ENCODE peak calls at places on chromosome 18, in five cellular contexts. One of them, this sample, is unnamed.

GRCh38 chr18:3703732-3704176 is 253.8 kb downstream of the TGIF1 start:
- DNase-seq in endothelial cell: peak; percentile 62
- DNase-seq in CD4-positive, CD25-positive, alpha-beta regulatory T cell: peak; percentile 13
- DNase-seq in pulmonary artery endothelial cell: peak; percentile 13
- DNase-seq in GM18507: peak; percentile 8
- DNase-seq in this sample: no peak

GRCh38 chr18:6629635-6630140 is 99.8 kb upstream of the ARHGAP28 start:
- DNase-seq in endothelial cell: no peak
- DNase-seq in CD4-positive, CD25-positive, alpha-beta regulatory T cell: no peak
- DNase-seq in pulmonary artery endothelial cell: no peak
- DNase-seq in GM18507: no peak
- DNase-seq in this sample: no peak

GRCh38 chr18:48727685-48728084 is 188.9 kb downstream of the CTIF start:
- DNase-seq in endothelial cell: no peak
- DNase-seq in CD4-positive, CD25-positive, alpha-beta regulatory T cell: no peak
- DNase-seq in pulmonary artery endothelial cell: no peak
- DNase-seq in GM18507: no peak
- DNase-seq in this sample: no peak

GRCh38 chr18:62033756-62034155 is 140.9 kb upstream of the RNF152 start:
- DNase-seq in endothelial cell: no peak
- DNase-seq in CD4-positive, CD25-positive, alpha-beta regulatory T cell: no peak
- DNase-seq in pulmonary artery endothelial cell: no peak
- DNase-seq in GM18507: no peak
- DNase-seq in this sample: no peak

GRCh38 chr18:3044931-3045698 is 32.2 kb upstream of the LPIN2 start:
- DNase-seq in endothelial cell: no peak
- DNase-seq in CD4-positive, CD25-positive, alpha-beta regulatory T cell: no peak
- DNase-seq in pulmonary artery endothelial cell: no peak
- DNase-seq in GM18507: no peak
- DNase-seq in this sample: peak; percentile 76

GRCh38 chr18:8754995-8755955 is 49.9 kb downstream of the MTCL1 start:
- DNase-seq in endothelial cell: no peak
- DNase-seq in CD4-positive, CD25-positive, alpha-beta regulatory T cell: peak; percentile 85
- DNase-seq in pulmonary artery endothelial cell: no peak
- DNase-seq in GM18507: peak; percentile 17
- DNase-seq in this sample: peak; percentile 36

GRCh38 chr18:4119813-4120212 is 335.3 kb downstream of the DLGAP1 start:
- DNase-seq in endothelial cell: no peak
- DNase-seq in CD4-positive, CD25-positive, alpha-beta regulatory T cell: no peak
- DNase-seq in pulmonary artery endothelial cell: no peak
- DNase-seq in GM18507: no peak
- DNase-seq in this sample: no peak

GRCh38 chr18:50928551-50928950 is 39.3 kb upstream of the ELAC1 start:
- DNase-seq in endothelial cell: no peak
- DNase-seq in CD4-positive, CD25-positive, alpha-beta regulatory T cell: no peak
- DNase-seq in pulmonary artery endothelial cell: no peak
- DNase-seq in GM18507: no peak
- DNase-seq in this sample: no peak

GRCh38 chr18:45290364-45290763 is 324.9 kb upstream of the SLC14A2 start:
- DNase-seq in endothelial cell: no peak
- DNase-seq in CD4-positive, CD25-positive, alpha-beta regulatory T cell: no peak
- DNase-seq in pulmonary artery endothelial cell: no peak
- DNase-seq in GM18507: no peak
- DNase-seq in this sample: no peak

GRCh38 chr18:75678662-75679061 is 251.2 kb upstream of the SMIM21 start:
- DNase-seq in endothelial cell: no peak
- DNase-seq in CD4-positive, CD25-positive, alpha-beta regulatory T cell: no peak
- DNase-seq in pulmonary artery endothelial cell: no peak
- DNase-seq in GM18507: no peak
- DNase-seq in this sample: no peak

GRCh38 chr18:2002178-2002577 is 569.1 kb downstream of the METTL4 start:
- DNase-seq in endothelial cell: peak; percentile 9
- DNase-seq in CD4-positive, CD25-positive, alpha-beta regulatory T cell: no peak
- DNase-seq in pulmonary artery endothelial cell: no peak
- DNase-seq in GM18507: no peak
- DNase-seq in this sample: no peak

GRCh38 chr18:52160652-52161051 is 179.3 kb upstream of the DCC start:
- DNase-seq in endothelial cell: no peak
- DNase-seq in CD4-positive, CD25-positive, alpha-beta regulatory T cell: no peak
- DNase-seq in pulmonary artery endothelial cell: no peak
- DNase-seq in GM18507: no peak
- DNase-seq in this sample: no peak

GRCh38 chr18:4581966-4582365 is 126.9 kb upstream of the DLGAP1 start:
- DNase-seq in endothelial cell: no peak
- DNase-seq in CD4-positive, CD25-positive, alpha-beta regulatory T cell: no peak
- DNase-seq in pulmonary artery endothelial cell: no peak
- DNase-seq in GM18507: no peak
- DNase-seq in this sample: no peak

GRCh38 chr18:76708727-76709353 is 113.5 kb upstream of the ZNF236 start:
- DNase-seq in endothelial cell: no peak
- DNase-seq in CD4-positive, CD25-positive, alpha-beta regulatory T cell: no peak
- DNase-seq in pulmonary artery endothelial cell: no peak
- DNase-seq in GM18507: no peak
- DNase-seq in this sample: no peak

GRCh38 chr18:75538727-75539126 is 111.2 kb upstream of the SMIM21 start:
- DNase-seq in endothelial cell: no peak
- DNase-seq in CD4-positive, CD25-positive, alpha-beta regulatory T cell: no peak
- DNase-seq in pulmonary artery endothelial cell: no peak
- DNase-seq in GM18507: no peak
- DNase-seq in this sample: no peak

GRCh38 chr18:49976810-49977209 is 163.5 kb upstream of the ACAA2 start:
- DNase-seq in endothelial cell: no peak
- DNase-seq in CD4-positive, CD25-positive, alpha-beta regulatory T cell: no peak
- DNase-seq in pulmonary artery endothelial cell: no peak
- DNase-seq in GM18507: no peak
- DNase-seq in this sample: no peak

GRCh38 chr18:73462092-73462491 is 594.3 kb upstream of the NETO1 start:
- DNase-seq in endothelial cell: no peak
- DNase-seq in CD4-positive, CD25-positive, alpha-beta regulatory T cell: no peak
- DNase-seq in pulmonary artery endothelial cell: no peak
- DNase-seq in GM18507: no peak
- DNase-seq in this sample: no peak

GRCh38 chr18:9188359-9189231 is 52.0 kb downstream of the ANKRD12 start:
- DNase-seq in endothelial cell: no peak
- DNase-seq in CD4-positive, CD25-positive, alpha-beta regulatory T cell: no peak
- DNase-seq in pulmonary artery endothelial cell: no peak
- DNase-seq in GM18507: no peak
- DNase-seq in this sample: no peak

This sample was measured in left lung.